ENCODE peak calls at places on chromosomes 12 and 14, in ten cellular contexts. V is heart right ventricle, A is right atrium auricular region, T is K562, N is astrocyte of the spinal cord, W is AG10803, M is HFF-Myc, E is mucosa of descending colon, Z is HL-60, H is A549. Q is an unnamed sample.

GRCh38 chr12:5087831-5088554 is 44.3 kb downstream of the KCNA5 start:
- DNase-seq in T (no peak), Z (no peak), H (no peak), A (no peak), W (no peak), M (no peak), E (no peak), N (no peak), V (no peak), Q (no peak)

GRCh38 chr14:50862171-50862570 is 9.7 kb upstream of the ABHD12B start:
- DNase-seq in W (peak; percentile 7), E (no peak), N (no peak), T (no peak), H (no peak), A (no peak), V (no peak), M (no peak), Z (no peak), Q (no peak)

GRCh38 chr12:130804216-130804615 is 34.8 kb downstream of the STX2 start:
- DNase-seq in M (no peak), H (no peak), A (no peak), E (no peak), V (no peak), N (peak; percentile 13), Z (no peak), W (peak; percentile 11), T (no peak), Q (no peak)

GRCh38 chr14:37587881-37588666 is 7.0 kb downstream of the FOXA1 start:
- DNase-seq in T (no peak), N (no peak), Z (no peak), M (no peak), V (no peak), E (no peak), A (no peak), H (peak; percentile 61), W (no peak), Q (no peak)

GRCh38 chr14:34436118-34436905 is 25.7 kb downstream of the SPTSSA start:
- DNase-seq in W (peak; percentile 42), E (no peak), H (no peak), A (no peak), V (no peak), M (no peak), T (no peak), N (peak; percentile 71), Z (no peak), Q (peak; percentile 67)

GRCh38 chr12:95385646-95386045 is 88.3 kb upstream of the METAP2 start:
- DNase-seq in A (no peak), V (peak; percentile 6), H (no peak), W (peak; percentile 69), T (no peak), Z (no peak), E (no peak), M (no peak), N (no peak), Q (peak; percentile 36)

GRCh38 chr12:58295268-58295667 is 353.9 kb downstream of the ATP23 start:
- DNase-seq in Z (no peak), V (no peak), N (no peak), T (no peak), E (no peak), H (no peak), M (no peak), A (no peak), W (no peak), Q (no peak)

GRCh38 chr12:132556801-132557200 is 53.6 kb downstream of the LRCOL1 start:
- DNase-seq in V (no peak), T (no peak), W (no peak), M (no peak), E (no peak), H (no peak), A (no peak), Z (no peak), N (no peak), Q (no peak)

GRCh38 chr14:105399441-105399775 is 1.1 kb downstream of the TEX22 start:
- DNase-seq in T (no peak), V (no peak), N (no peak), A (no peak), Z (no peak), E (peak; percentile 51), M (no peak), W (no peak), H (no peak), Q (no peak)

GRCh38 chr14:105397350-105397931 is 897 bp upstream of the TEX22 start:
- DNase-seq in Z (no peak), M (no peak), N (no peak), A (no peak), E (peak; percentile 57), T (no peak), V (no peak), H (no peak), W (no peak), Q (no peak)

GRCh38 chr14:105398726-105399440 is 545 bp downstream of the TEX22 start:
- DNase-seq in Z (peak; percentile 68), N (no peak), H (peak; percentile 46), W (peak; percentile 22), V (no peak), M (no peak), T (peak; percentile 54), A (no peak), E (no peak), Q (peak; percentile 15)

GRCh38 chr14:105400016-105400415 is 1.7 kb downstream of the TEX22 start:
- DNase-seq in Z (no peak), W (no peak), M (no peak), A (no peak), T (no peak), V (no peak), N (no peak), H (no peak), E (peak; percentile 38), Q (no peak)

DNA sequence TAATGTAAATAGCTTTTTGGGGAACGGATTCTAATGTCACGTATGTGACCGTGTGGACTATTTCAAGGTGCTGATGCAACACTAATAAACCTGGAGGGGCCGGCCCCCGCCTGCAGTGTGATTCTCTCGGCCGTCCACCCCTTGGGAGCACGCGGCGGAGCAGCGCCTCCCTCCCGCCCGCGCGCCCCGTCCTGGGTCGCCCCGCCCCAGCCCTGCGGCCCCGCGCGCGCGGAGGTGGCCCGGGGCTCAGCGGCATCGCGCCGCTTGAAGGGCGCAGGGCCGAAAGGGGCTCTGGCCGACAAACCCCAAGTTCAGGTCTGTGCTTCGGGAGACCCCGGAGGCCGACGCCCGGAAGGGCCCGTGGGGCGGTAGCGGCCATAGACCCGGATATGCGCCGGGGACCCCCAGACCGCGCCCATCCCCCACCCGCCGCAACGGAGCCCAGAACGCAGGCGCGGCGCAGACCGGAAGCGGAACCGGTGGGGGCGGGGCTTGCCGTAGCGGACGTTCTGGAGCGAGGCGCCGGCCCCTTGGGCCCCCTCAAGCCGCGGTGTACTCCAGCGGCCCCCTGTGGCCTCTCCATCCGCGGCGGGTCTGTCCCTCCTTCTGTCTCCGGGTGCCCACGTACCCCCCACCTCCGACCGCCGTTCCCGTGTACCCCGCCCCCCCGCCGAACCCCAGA is at the start of gene TEX22:
- DNase-seq in N (peak; percentile 75), H (peak; percentile 80), E (peak; percentile 93), T (peak; percentile 90), Z (peak; percentile 82), M (peak; percentile 24), A (peak; percentile 75), W (peak; percentile 72), V (peak; percentile 94), Q (peak; percentile 72)
- TF ChIP-seq CTCF in N (peak; percentile 10), H (no peak), E (no peak), T (peak; percentile 29), Z (no peak), M (no peak), A (peak; percentile 57), W (no peak), V (peak; percentile 30), Q (no peak)

GRCh38 chr12:25995906-25996305 is 37.4 kb downstream of the RASSF8 start:
- DNase-seq in A (no peak), Z (no peak), N (peak; percentile 78), H (no peak), M (no peak), W (peak; percentile 65), T (no peak), E (no peak), V (no peak), Q (peak; percentile 32)

GRCh38 chr12:25996677-25997076 is 38.2 kb downstream of the RASSF8 start:
- DNase-seq in A (no peak), Z (no peak), W (no peak), E (no peak), H (no peak), V (no peak), M (no peak), N (no peak), T (no peak), Q (no peak)

GRCh38 chr12:25994252-25994651 is 35.8 kb downstream of the RASSF8 start:
- DNase-seq in E (no peak), H (no peak), T (no peak), V (no peak), A (no peak), M (peak; percentile 89), W (peak; percentile 99), N (peak; percentile 98), Z (no peak), Q (peak; percentile 95)

GRCh38 chr12:25997401-25997973 is 39.0 kb downstream of the RASSF8 start:
- DNase-seq in V (no peak), N (peak; percentile 96), E (no peak), H (peak; percentile 69), A (no peak), Z (no peak), M (peak; percentile 94), T (no peak), W (peak; percentile 97), Q (peak; percentile 88)

DNA sequence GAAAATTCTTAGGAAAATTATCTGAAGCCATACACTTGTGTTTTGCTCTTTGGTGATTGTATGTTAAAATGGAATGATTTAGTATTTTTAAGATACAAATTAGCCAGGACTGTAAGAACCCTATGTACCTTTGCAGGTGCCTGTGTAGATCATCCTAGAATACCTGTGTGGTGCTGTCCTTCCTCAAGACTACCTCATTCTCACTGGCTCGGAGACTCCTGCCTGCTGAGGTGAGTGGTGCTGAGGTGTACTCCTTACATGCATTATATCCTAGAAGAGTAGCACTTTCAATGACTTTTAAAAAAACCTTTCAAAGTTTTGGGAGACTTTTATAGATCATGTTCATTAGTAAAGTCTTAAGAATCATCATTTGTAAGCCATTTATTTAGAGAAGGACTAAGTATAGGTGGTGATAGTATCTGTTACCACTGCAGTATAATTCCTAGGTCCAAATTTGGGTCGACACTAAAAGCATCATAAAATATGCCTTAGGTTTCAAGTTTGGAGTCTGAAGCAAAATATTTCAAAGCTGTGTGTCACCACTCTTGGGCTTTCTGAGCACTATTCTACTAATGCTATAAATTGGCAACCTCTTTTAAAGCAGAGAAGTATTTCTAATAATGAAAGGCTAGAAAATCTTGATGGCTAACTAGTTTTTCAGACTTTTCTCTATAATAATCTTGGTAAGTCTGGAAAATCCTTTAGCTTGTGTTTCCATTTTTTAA is 36.6 kb downstream of the RASSF8 start:
- DNase-seq in T (no peak), W (peak; percentile 51), M (no peak), A (no peak), Z (no peak), E (no peak), N (no peak), V (no peak), H (no peak), Q (no peak)
- H3K4me3 ChIP-seq in T (no peak overlapping the region), W (peak overlapping the region; percentile 26), M (peak overlapping the region; percentile 2), A (no peak overlapping the region), Z (no peak overlapping the region), E (no peak overlapping the region), N (no peak overlapping the region), V (no peak overlapping the region), H (no peak overlapping the region), Q (peak overlapping the region; percentile 2)

GRCh38 chr12:41745593-41745992 is 399.1 kb downstream of the GXYLT1 start:
- DNase-seq in A (no peak), Z (no peak), N (no peak), W (no peak), T (no peak), M (no peak), E (no peak), H (no peak), V (no peak), Q (no peak)
- TF ChIP-seq CTCF in A (no peak), Z (no peak), N (no peak), W (no peak), T (no peak), M (no peak), E (no peak), H (no peak), V (no peak), Q (no peak)

DNA sequence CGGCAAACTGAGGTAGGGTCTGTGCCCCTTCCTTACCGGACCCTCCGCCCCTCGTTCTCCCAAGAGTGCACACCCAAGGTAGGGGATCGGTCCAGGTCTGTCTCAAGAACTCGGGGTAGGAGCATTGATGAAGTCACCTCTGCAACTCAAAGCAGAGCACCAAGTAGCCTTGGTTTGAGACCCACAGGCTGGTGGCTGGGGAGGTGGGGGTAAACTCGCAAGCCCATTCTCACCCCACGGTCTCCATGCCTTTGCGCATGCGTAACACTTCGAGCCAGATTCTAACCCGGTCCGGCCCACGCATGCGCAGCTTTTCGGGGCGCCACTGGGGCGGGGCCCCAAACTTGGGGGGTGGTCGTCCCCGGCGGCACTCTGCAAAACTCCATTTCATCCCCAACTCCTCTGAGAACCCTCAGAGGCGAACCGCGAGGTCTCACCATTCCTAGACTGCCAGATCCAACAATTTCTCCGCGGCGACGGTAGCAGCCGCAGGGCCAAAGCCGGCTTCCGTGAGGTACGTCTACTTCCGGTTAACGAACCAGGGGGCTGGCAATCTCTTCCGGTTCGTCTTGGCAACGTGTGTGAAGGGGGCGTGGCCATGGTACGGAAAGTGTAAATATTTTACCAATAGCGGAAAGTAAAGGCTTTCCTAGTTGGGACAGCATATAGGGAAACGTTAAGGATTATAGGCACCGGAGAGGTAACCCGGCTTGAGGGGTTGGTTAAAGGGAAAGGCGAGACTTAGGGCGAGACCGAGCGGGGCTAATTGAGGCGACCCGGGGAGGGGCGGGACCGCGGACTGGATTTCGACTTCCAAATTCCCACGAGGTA is at the start of gene MCRS1:
- DNase-seq in N (peak; percentile 92), H (peak; percentile 94), T (peak; percentile 98), M (peak; percentile 79), E (peak; percentile 91), W (peak; percentile 90), Z (peak; percentile 89), A (peak; percentile 86), V (peak; percentile 90), Q (peak; percentile 85)
- H3K4me3 ChIP-seq in N (peak within 1 kb of the TSS; percentile 79), H (peak within 1 kb of the TSS; percentile 65), T (peak within 1 kb of the TSS; percentile 81), M (peak within 1 kb of the TSS; percentile 99), E (peak within 1 kb of the TSS; percentile 75), W (peak within 1 kb of the TSS; percentile 100), Z (peak within 1 kb of the TSS; percentile 85), A (peak within 1 kb of the TSS; percentile 71), V (peak within 1 kb of the TSS; percentile 92), Q (peak within 1 kb of the TSS; percentile 96)